ENCODE peak calls at places on chromosomes 5 and 9, in six cellular contexts. G is HCT116, K is SK-N-SH, U is K562, Z is GM12878, F is HepG2. H is an unnamed sample.

GRCh38 chr9:5110867-5111681 is 74.4 kb downstream of the INSL6 start:
- DNase-seq in Z (no peak), U (no peak), G (no peak), F (no peak), K (peak), H (no peak)

GRCh38 chr9:94920439-94920951 is 194.0 kb downstream of the AOPEP start:
- DNase-seq in Z (no peak), U (no peak), K (no peak), G (no peak), F (no peak), H (no peak)

GRCh38 chr5:172805736-172806255 is 28.3 kb upstream of the ERGIC1 start:
- DNase-seq in G (no peak), F (no peak), K (no peak), Z (no peak), U (no peak), H (no peak)

GRCh38 chr9:124332321-124332720 is 74.6 kb downstream of the NEK6 start:
- DNase-seq in G (no peak), Z (no peak), U (no peak), K (no peak), F (no peak), H (no peak)

GRCh38 chr9:120528834-120529233 is 51.1 kb downstream of the CDK5RAP2 start:
- DNase-seq in U (no peak), Z (no peak), K (no peak), G (no peak), F (no peak), H (no peak)

GRCh38 chr5:17694922-17695321 is 60.7 kb downstream of the TAF11L14 start:
- DNase-seq in K (no peak), Z (no peak), F (no peak), G (no peak), U (no peak), H (no peak)

GRCh38 chr9:111190352-111190751 is 139.7 kb downstream of the OR2K2 start:
- DNase-seq in U (no peak), K (no peak), Z (no peak), F (no peak), G (no peak), H (no peak)

GRCh38 chr5:172223901-172224873 is 30.2 kb downstream of the EFCAB9 start:
- DNase-seq in F (no peak), K (no peak), Z (peak), G (no peak), U (no peak), H (no peak)

GRCh38 chr5:139698461-139699146 is 50.5 kb downstream of the CXXC5 start:
- DNase-seq in G (no peak), U (peak), K (peak), Z (no peak), F (no peak), H (no peak)

GRCh38 chr5:67214713-67215591 is 18.4 kb upstream of the CD180 start:
- DNase-seq in Z (no peak), G (no peak), K (no peak), F (no peak), U (no peak), H (peak)

GRCh38 chr5:3000631-3001030 is 249.2 kb upstream of the IRX2 start:
- DNase-seq in U (no peak), F (no peak), Z (no peak), G (no peak), K (no peak), H (no peak)

GRCh38 chr5:131413605-131414559 is 150.0 kb downstream of the CDC42SE2 start:
- DNase-seq in U (no peak), G (no peak), Z (peak), F (no peak), K (no peak), H (no peak)

GRCh38 chr9:122192261-122192875 is 32.7 kb downstream of the MORN5 start:
- DNase-seq in G (no peak), Z (no peak), U (no peak), K (no peak), F (no peak), H (peak)

GRCh38 chr9:114172981-114173833 is 17.9 kb downstream of the COL27A1 start:
- DNase-seq in U (no peak), F (peak), Z (no peak), K (no peak), G (no peak), H (no peak)

GRCh38 chr5:176775409-176775808 is 35.0 kb upstream of the UNC5A start:
- DNase-seq in Z (no peak), U (no peak), K (no peak), F (no peak), G (no peak), H (no peak)

GRCh38 chr9:114000671-114001409 is 77.3 kb downstream of the AMBP start:
- DNase-seq in Z (no peak), G (no peak), F (no peak), K (no peak), U (no peak), H (no peak)

GRCh38 chr9:110192531-110193326 is 15.2 kb downstream of the C9orf152 start:
- DNase-seq in U (no peak), F (no peak), K (no peak), G (no peak), Z (no peak), H (no peak)

GRCh38 chr9:8115570-8115969 is 316.0 kb upstream of the DMAC1 start:
- DNase-seq in K (no peak), U (no peak), Z (no peak), G (no peak), F (no peak), H (no peak)

GRCh38 chr5:169812786-169813185 is 167.5 kb downstream of the INSYN2B start:
- DNase-seq in F (no peak), U (no peak), K (no peak), Z (no peak), G (no peak), H (no peak)

GRCh38 chr9:116377179-116377790 is 223.7 kb downstream of the PAPPA start:
- DNase-seq in K (no peak), F (no peak), Z (no peak), G (peak), U (no peak), H (no peak)

GRCh38 chr5:105940181-105940580 is 1730.6 kb downstream of the EFNA5 start:
- DNase-seq in K (no peak), Z (no peak), U (no peak), G (no peak), F (no peak), H (no peak)

GRCh38 chr5:185095-186070 is 5.9 kb upstream of the LRRC14B start:
- DNase-seq in K (no peak), Z (no peak), F (no peak), G (no peak), U (no peak), H (no peak)

GRCh38 chr5:95920822-95921221 is 40.8 kb downstream of the ELL2 start:
- DNase-seq in F (no peak), K (no peak), G (no peak), Z (no peak), U (no peak), H (no peak)

GRCh38 chr5:10564838-10565784 is 1.2 kb downstream of the ANKRD33B start:
- DNase-seq in K (peak), G (no peak), F (no peak), Z (no peak), U (no peak), H (no peak)

GRCh38 chr5:7850533-7851239 is at the start of gene CFAP90:
- DNase-seq in Z (no peak), U (no peak), G (no peak), K (peak), F (peak), H (no peak)

GRCh38 chr9:121550569-121551512 is 51.2 kb upstream of the GGTA1 start:
- DNase-seq in K (peak), F (peak), Z (no peak), U (peak), G (peak), H (peak)

GRCh38 chr5:54360925-54361662 is 50.7 kb upstream of the ARL15 start:
- DNase-seq in F (no peak), G (no peak), K (no peak), Z (no peak), U (no peak), H (no peak)

GRCh38 chr5:98128271-98128670 is 645.2 kb upstream of the RGMB start:
- DNase-seq in G (no peak), F (no peak), Z (no peak), U (no peak), K (no peak), H (no peak)

GRCh38 chr5:88925692-88926490 is 42.9 kb upstream of the MEF2C start:
- DNase-seq in G (no peak), K (no peak), F (no peak), U (no peak), Z (no peak), H (no peak)

GRCh38 chr5:88934401-88934800 is 51.4 kb upstream of the MEF2C start:
- DNase-seq in K (no peak), Z (no peak), G (no peak), F (no peak), U (no peak), H (no peak)

GRCh38 chr5:88926774-88927173 is 43.8 kb upstream of the MEF2C start:
- DNase-seq in K (no peak), Z (no peak), G (no peak), F (no peak), U (no peak), H (no peak)

GRCh38 chr5:88930336-88930735 is 47.4 kb upstream of the MEF2C start:
- DNase-seq in U (no peak), Z (no peak), F (no peak), K (no peak), G (no peak), H (no peak)

DNA sequence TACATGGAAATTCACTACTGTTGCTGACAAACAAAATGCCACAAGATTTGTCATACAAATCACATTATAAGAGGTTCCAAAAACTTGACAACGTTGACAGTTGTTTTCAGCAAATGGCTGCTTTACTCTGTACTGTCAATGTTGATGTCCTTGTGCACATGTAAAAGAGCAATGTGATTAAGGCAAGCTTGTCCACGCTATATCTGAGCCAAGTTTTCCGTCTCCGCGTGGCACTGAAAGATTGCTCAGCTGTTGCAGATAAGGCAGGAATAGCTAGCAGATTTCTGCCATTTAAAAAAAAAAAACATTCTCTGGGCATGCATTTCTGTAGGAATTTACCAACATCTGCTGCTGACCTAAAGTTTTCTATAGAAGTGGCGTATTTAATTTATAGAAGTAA is 46.4 kb upstream of the MEF2C start:
- DNase-seq in K (no peak), U (no peak), F (no peak), Z (no peak), G (no peak), H (no peak)
- TF ChIP-seq JUND in K (no peak), U (peak), F (no peak), Z (no peak), G (no peak), H (no peak)

DNA sequence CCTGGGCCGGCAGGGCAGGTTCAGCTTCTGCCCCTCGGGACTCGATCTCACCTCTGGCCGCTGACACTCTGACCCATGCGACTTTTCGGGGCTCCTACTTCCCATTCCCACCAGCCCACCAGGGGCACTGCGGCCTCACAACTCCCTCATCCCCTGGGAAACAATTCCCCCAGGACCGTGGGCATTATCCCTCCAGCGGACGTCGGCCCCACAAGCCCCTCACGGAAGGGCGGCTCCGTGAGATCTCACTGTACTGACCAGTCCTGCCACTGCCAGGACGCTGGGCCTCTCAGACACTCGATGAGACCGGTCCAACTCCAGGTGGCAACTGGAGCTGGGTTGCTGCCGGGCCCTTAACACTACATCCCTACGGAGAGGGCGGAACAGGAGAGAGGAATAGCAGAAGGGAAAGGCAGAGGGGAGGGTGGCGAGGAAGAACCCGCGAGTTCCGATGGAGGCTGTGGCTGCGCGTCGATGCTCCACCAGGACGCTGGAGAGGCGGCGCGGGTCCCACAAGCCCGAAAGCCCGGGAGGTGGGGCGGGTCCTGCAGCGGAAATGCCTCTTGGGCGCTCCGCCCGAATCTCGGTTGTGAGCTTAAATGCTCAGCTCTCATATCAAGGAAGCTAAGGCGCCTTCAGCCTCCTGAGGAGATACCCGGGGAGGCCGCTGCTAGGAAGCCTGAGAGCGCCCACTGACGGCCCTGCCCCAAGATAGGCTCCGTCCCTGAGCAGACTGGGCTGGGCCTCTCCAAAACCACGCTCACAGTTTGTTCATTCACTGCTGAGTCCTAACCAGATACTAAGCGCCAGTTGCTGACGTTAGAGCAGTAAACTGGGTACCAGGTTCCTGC is 36.3 kb downstream of the VCP start:
- DNase-seq in U (no peak), G (no peak), Z (no peak), F (no peak), K (no peak), H (no peak)
- TF ChIP-seq JUND in U (no peak), G (no peak), Z (no peak), F (no peak), K (no peak), H (no peak)

DNA sequence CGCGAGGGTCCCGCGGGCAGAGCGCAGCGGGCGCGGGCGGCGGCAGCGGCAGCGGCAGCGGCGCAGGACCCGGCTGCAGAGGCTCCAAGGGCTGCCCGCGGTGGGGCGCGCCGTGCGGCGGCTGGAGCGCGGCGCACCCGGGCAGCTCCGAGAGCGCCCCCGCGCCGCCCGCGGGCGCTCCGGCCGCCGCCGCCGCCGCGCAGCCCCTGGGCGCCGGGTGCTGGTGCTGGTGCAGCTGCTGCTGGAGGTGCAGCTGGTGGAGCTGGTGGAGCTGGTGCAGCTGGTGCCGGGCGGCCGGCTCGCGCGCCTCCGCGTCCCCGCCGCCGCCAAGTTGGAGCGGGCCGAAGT is 644 bp downstream of the IER5L start:
- DNase-seq in K (peak), F (no peak), G (no peak), U (peak), Z (no peak), H (no peak)
- TF ChIP-seq JUND in K (no peak), F (no peak), G (no peak), U (no peak), Z (no peak), H (no peak)

DNA sequence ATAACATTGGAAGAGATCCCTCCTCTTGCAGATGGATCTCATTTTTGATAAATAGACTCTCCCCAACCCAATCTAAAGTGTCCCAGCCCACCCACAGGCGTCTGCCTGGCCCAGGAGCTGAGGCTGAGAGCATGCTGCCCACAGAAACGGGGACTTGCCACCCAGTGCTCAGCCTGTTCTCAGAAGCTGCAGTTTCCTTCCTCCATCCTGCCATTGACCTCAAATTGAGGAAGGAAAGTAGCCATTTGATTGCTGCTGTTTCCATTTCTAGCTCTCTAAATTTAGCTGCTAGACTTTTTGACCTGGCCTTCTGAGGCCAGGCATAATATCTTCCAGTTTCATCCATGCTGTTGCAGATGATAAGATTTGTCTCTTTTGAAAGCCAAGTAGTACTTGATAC is 31.1 kb upstream of the FRMD3 start:
- DNase-seq in F (no peak), U (no peak), K (no peak), Z (no peak), G (no peak), H (no peak)
- TF ChIP-seq JUND in F (no peak), U (no peak), K (no peak), Z (no peak), G (no peak), H (no peak)

GRCh38 chr5:146565764-146566163 is 49.8 kb upstream of the GPR151 start:
- DNase-seq in Z (no peak), G (peak), K (peak), F (peak), U (peak), H (peak)
- TF ChIP-seq JUND in Z (no peak), G (no peak), K (no peak), F (no peak), U (no peak), H (no peak)

DNA sequence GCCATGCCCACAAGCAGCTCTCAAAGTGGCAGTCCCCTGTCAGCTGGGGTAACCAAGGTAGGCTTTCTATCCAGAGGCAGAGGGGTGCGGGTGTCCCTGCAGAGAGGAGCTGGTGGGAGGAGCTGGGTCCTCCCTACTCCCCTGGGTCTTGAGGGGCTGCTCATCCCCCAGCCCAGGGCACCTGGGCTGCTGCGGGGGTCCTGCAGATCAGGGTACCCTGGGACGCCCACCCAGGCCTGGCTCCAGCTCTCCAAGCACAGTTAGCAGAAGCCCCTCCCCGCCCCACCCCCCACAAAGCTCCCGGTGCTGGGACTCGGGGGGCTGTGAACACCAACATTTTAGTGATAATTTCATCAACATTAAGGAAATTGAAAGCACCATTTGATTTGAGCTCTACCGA is 29.8 kb downstream of the VAV2 start:
- DNase-seq in K (no peak), Z (no peak), U (no peak), G (no peak), F (no peak), H (no peak)
- TF ChIP-seq JUND in K (no peak), Z (no peak), U (no peak), G (no peak), F (no peak), H (no peak)

DNA sequence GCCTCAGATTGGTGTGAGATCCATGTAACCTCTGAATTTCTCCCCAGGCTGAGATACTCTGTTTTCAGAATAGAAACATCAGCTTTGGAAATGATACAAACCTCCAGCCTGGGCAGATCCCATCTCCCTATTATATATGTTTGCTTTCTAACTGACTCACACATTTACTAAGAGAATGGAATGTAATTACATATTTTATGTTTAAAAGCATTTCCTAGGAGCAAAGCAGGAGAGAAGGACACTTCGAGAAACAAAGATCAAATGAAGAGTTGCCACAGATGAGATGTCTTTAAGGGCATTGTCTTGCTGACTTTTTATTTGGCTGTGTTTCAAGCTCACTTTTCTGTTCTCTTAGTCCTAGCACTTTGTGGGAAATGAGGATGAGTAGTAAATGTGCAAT is 96.3 kb downstream of the CDH18 start:
- DNase-seq in K (no peak), Z (no peak), F (no peak), U (no peak), G (no peak), H (peak)
- TF ChIP-seq JUND in K (peak), Z (no peak), F (no peak), U (no peak), G (no peak), H (peak)

GRCh38 chr9:71741841-71742648 is 26.3 kb downstream of the CEMIP2 start:
- DNase-seq in G (no peak), K (no peak), Z (no peak), F (peak), U (peak), H (no peak)
- TF ChIP-seq JUND in G (no peak), K (no peak), Z (no peak), F (peak), U (peak), H (no peak)

DNA sequence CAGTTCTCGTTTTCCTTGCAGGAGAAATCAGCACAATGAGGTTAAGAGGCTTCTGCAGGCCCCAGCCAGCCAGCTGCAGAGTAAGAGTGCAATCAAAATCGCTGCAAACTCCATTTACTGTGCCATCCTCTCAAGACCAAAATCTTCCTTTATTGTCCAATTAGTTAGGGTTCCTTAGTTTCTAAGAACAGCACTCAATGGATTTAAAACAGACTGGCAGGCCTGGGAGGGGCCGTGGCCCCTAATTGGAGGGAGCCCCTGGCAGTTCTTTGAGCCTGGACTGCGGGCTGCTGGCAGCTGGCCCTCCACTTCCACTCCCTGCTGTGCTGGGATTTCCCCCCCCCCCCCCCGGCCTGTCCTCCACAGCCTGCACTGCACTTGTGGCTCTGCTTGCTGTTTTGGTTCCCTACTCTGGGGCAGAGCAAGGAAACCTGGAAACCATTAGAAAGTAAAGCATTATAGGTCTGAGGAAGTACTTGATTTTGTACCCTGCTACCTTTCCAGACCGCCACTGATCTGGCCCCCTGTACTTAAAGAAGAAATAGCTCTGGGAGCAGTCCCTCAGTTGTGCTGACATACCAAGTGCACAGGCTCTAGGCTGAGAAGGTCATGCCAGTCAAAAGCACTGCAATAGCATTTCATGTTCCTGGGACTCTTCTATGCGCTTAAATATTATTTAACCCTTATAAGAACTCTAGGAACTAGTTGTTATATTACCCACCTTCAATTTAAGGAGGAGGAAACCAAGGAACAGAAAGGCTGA is 129.0 kb downstream of the APBA1 start:
- DNase-seq in Z (no peak), U (no peak), K (peak), F (no peak), G (no peak), H (no peak)
- TF ChIP-seq JUND in Z (no peak), U (no peak), K (no peak), F (no peak), G (no peak), H (no peak)